ENCODE peak calls at places on chromosomes 7 and 10, in five cellular contexts. H is adrenal gland, B is GM20000, J is choroid plexus epithelial cell, E is progenitor cell of endocrine pancreas. P is an unnamed sample.

GRCh38 chr10:125048101-125048864 is 106.4 kb downstream of the ZRANB1 start:
- DNase-seq in H (peak; percentile 92), B (peak; percentile 81), J (peak; percentile 93), E (peak; percentile 86), P (peak; percentile 88)

GRCh38 chr10:86306628-86307278 is 59.8 kb downstream of the GRID1 start:
- DNase-seq in H (no peak), B (peak; percentile 36), J (peak; percentile 18), E (peak; percentile 57), P (no peak)

GRCh38 chr7:92306153-92306552 is 60.4 kb downstream of the ANKIB1 start:
- DNase-seq in H (no peak), B (no peak), J (no peak), E (no peak), P (no peak)

GRCh38 chr10:98307916-98308315 is 39.9 kb upstream of the LOXL4 start:
- DNase-seq in H (no peak), B (no peak), J (no peak), E (no peak), P (no peak)

GRCh38 chr7:148535227-148535626 is 55.3 kb upstream of the C7orf33 start:
- DNase-seq in H (no peak), B (peak; percentile 25), J (no peak), E (no peak), P (peak; percentile 37)

GRCh38 chr10:94299417-94299816 is 63.3 kb downstream of the NOC3L start:
- DNase-seq in H (no peak), B (no peak), J (peak; percentile 68), E (no peak), P (no peak)

GRCh38 chr7:155574556-155574955 is 28.2 kb upstream of the CNPY1 start:
- DNase-seq in H (no peak), B (no peak), J (no peak), E (no peak), P (no peak)

GRCh38 chr7:46651070-46651469 is 730.0 kb upstream of the IGFBP3 start:
- DNase-seq in H (no peak), B (no peak), J (no peak), E (no peak), P (no peak)

GRCh38 chr7:92794846-92795245 is 41.5 kb downstream of the CDK6 start:
- DNase-seq in H (no peak), B (no peak), J (no peak), E (no peak), P (no peak)

GRCh38 chr7:22549051-22549450 is 49.1 kb upstream of the STEAP1B start:
- DNase-seq in H (no peak), B (no peak), J (no peak), E (no peak), P (no peak)

GRCh38 chr7:133051066-133051465 is 30.8 kb downstream of the CHCHD3 start:
- DNase-seq in H (peak; percentile 38), B (peak; percentile 23), J (peak; percentile 73), E (no peak), P (peak; percentile 32)

GRCh38 chr10:3099291-3100092 is 32.1 kb downstream of the PFKP start:
- DNase-seq in H (no peak), B (no peak), J (peak; percentile 90), E (no peak), P (no peak)

GRCh38 chr7:92437956-92438491 is 9.3 kb upstream of the GATAD1 start:
- DNase-seq in H (no peak), B (no peak), J (no peak), E (no peak), P (no peak)

DNA sequence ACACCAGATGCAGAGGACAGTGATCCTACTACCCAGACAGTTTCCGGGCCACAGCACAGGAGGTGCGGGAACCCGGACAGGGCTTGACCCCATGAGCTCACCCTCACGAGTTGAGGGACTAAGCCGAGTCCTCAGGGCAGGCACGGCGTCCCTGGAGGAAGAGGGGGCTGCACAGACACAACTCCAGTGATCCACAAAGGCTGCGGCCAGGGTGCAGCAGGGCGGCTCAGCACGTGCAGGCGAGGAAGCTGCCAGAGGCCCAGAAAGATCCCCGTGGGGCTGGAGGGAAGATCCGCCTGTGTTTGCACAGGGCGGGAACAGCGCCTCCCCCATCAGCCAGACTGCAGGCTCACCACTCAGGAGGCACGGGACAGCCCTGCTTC is 45.9 kb upstream of the TMEM72 start:
- DNase-seq in H (no peak), B (no peak), J (no peak), E (no peak), P (peak; percentile 26)
- TF ChIP-seq CTCF in H (no peak), B (no peak), J (no peak), E (no peak), P (no peak)

DNA sequence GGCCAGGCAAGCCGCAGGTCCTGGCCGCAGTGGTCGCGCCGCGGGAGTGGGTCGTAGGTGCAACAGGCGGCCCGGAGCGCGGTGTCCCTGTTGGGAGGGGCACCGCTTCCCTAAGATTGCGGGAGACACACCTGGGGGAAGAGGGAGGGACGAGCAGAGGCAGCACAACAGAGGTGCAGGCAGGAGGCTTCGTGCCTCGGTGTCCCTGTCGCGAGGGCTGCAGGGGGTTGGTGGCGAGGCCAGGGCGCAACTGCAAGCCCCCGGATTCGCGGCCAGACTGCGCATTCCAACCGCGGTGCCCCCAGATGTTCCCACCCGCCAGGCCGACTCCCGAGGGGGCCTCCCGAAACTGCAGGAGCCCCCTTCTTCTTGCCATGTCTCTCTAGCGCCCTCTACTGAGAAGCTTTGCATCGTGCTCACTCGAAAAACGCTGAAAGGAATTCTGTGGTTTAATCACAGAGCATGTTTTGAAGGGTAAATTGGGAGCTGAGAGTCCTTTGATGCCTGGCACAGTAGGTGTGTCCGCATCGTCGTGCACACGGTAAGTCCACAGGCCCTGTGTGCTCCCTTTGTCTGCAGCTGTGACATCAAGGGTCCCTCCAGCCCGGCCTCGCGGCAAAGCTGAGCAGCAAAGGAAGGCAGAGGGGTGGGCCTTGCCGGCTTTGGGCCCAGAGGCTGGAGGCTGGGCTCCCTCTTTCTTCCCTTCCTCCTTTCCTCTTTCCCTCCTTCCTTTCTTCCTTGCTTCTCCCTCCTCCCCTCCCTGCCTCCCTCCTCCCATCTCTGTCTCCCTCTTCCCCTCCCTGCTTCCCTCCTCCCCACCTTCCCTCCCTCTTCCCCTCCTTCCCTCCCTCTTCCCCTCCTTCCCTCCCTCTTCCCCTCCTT is 6.2 kb upstream of the MBL2 start:
- DNase-seq in H (no peak), B (no peak), J (peak; percentile 73), E (no peak), P (no peak)
- TF ChIP-seq CTCF in H (peak; percentile 23), B (peak; percentile 7), J (peak; percentile 86), E (peak; percentile 25), P (no peak)

DNA sequence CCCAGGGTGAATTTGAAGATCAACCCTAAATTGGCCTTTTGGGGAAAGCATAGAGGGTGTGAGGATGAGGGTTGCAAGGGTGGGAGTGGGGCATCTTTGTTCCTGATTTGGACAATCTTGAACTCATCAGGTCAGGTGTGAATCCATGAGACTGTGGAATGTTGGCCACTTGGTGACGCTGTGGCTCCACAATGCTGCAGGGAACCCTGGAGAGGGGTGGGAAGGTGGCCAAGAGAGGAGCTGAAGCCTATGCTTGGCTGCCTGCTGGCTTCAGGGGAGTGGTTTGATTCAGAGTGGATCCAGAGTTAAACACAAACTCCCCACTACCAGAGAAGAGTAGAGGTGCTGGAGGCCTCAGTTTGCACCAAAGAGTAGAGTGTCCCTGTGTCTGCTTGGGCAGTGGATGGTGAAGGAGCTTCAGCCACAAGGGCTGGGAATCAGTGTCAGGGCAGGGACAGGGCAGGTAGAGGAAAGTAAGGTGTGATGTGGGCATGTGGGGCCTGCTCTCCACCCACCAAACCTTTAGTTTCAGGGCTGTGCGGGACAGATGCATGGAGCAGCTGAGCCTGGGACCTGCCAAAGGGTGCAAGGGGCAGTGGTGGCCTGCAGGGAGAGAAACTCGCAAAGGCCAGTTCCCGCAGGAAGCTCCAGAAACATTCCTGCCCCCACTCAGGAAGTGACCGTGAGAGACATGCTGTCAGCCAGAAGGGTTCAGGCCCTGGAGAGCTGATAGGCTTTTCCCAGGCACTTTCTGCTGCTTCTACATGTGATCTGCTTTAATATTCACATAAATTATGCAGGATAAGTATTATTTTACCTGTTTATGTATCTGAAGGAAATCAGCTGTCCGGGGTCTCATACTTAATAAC is 81.0 kb upstream of the PRSS58 start:
- DNase-seq in H (no peak), B (no peak), J (peak; percentile 86), E (no peak), P (no peak)
- TF ChIP-seq CTCF in H (no peak), B (no peak), J (peak; percentile 81), E (peak; percentile 53), P (no peak)

GRCh38 chr10:111756541-111757061 is 427.0 kb downstream of the GPAM start:
- DNase-seq in H (peak; percentile 57), B (peak; percentile 9), J (peak; percentile 30), E (peak; percentile 30), P (peak; percentile 1)
- TF ChIP-seq CTCF in H (peak; percentile 56), B (peak; percentile 59), J (peak; percentile 38), E (peak; percentile 69), P (no peak)

GRCh38 chr7:36296284-36296683 is 93.4 kb upstream of the ANLN start:
- DNase-seq in H (no peak), B (no peak), J (no peak), E (no peak), P (no peak)

GRCh38 chr7:36291387-36292316 is 98.0 kb upstream of the ANLN start:
- DNase-seq in H (peak; percentile 88), B (peak; percentile 79), J (peak; percentile 93), E (peak; percentile 74), P (peak; percentile 79)

GRCh38 chr7:36297364-36298009 is 92.2 kb upstream of the ANLN start:
- DNase-seq in H (no peak), B (no peak), J (no peak), E (no peak), P (no peak)

GRCh38 chr7:36298145-36298544 is 91.5 kb upstream of the ANLN start:
- DNase-seq in H (no peak), B (no peak), J (no peak), E (no peak), P (no peak)

GRCh38 chr7:36295090-36295489 is 94.6 kb upstream of the ANLN start:
- DNase-seq in H (no peak), B (no peak), J (no peak), E (no peak), P (no peak)
- TF ChIP-seq CTCF in H (no peak), B (no peak), J (no peak), E (no peak), P (no peak)

GRCh38 chr10:73228247-73228646 is 18.8 kb downstream of the DNAJC9 start:
- DNase-seq in H (no peak), B (no peak), J (peak; percentile 63), E (no peak), P (no peak)

GRCh38 chr10:73232887-73233286 is 14.2 kb downstream of the DNAJC9 start:
- DNase-seq in H (no peak), B (no peak), J (peak; percentile 27), E (no peak), P (no peak)

GRCh38 chr10:73226663-73227062 is 20.4 kb downstream of the DNAJC9 start:
- DNase-seq in H (no peak), B (no peak), J (no peak), E (no peak), P (no peak)

GRCh38 chr10:73225518-73225917 is 21.5 kb downstream of the DNAJC9 start:
- DNase-seq in H (no peak), B (no peak), J (no peak), E (no peak), P (no peak)

DNA sequence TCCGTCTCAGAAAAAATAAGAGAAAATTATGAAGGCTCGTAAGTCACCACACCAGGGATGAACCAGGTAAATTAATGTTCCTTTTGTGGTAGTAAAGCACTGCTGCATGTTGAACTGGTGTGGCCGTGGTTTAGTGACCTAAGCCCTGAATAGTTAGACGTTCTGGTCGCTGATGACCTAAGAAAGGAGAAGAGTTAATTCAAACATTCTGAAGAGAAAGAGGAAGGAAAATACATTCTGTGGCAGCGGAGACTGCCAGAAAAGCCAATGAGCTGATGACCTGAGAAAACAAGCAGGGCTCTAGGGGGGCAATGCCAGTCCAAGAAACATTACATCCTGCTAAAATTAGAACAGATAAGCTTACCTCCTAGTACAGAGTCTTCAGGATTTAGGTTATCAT is 17.5 kb downstream of the DNAJC9 start:
- DNase-seq in H (no peak), B (no peak), J (no peak), E (no peak), P (no peak)
- TF ChIP-seq CTCF in H (no peak), B (no peak), J (no peak), E (no peak), P (no peak)

GRCh38 chr7:151028131-151028947 is at the start of gene ABCB8:
- DNase-seq in H (peak; percentile 97), B (peak; percentile 99), J (peak; percentile 99), E (peak; percentile 97), P (peak; percentile 100)
- TF ChIP-seq CTCF in H (peak; percentile 56), B (peak; percentile 9), J (peak; percentile 53), E (peak; percentile 55), P (peak; percentile 10)

P was measured in GM13976.